ENCODE peak calls at places on chromosomes 2 and 18, in seven cellular contexts. K, L, J, G, D, R and Z are unnamed samples.

GRCh38 chr2:102801098-102801718 is 39.4 kb downstream of the TMEM182 start:
- DNase-seq in G (no peak), D (no peak), L (no peak), J (no peak), R (peak; percentile 42), K (peak; percentile 40), Z (peak; percentile 33)

GRCh38 chr18:24027156-24027555 is 12.6 kb downstream of the TTC39C start:
- DNase-seq in D (peak; percentile 59), J (no peak), K (no peak), L (no peak), R (no peak), G (peak; percentile 52), Z (no peak)

GRCh38 chr2:176098366-176099158 is 1.0 kb upstream of the HOXD12 start:
- DNase-seq in J (no peak), R (no peak), G (no peak), D (no peak), K (no peak), L (no peak), Z (peak; percentile 43)

GRCh38 chr18:46343456-46343855 is 239.3 kb downstream of the HAUS1 start:
- DNase-seq in J (no peak), R (no peak), K (no peak), G (no peak), D (no peak), L (no peak), Z (no peak)

GRCh38 chr18:8794133-8794986 is 89.0 kb downstream of the MTCL1 start:
- DNase-seq in D (no peak), K (peak; percentile 23), J (no peak), G (no peak), R (no peak), L (peak; percentile 66), Z (no peak)

GRCh38 chr2:130798472-130799221 is 38.1 kb upstream of the ARHGEF4 start:
- DNase-seq in D (no peak), R (peak; percentile 37), L (no peak), K (no peak), G (no peak), J (peak; percentile 74), Z (no peak)

GRCh38 chr2:26540977-26541376 is 63.1 kb upstream of the OTOF start:
- DNase-seq in K (no peak), D (no peak), L (no peak), G (no peak), R (no peak), J (no peak), Z (no peak)

GRCh38 chr2:235513984-235514626 is 20.3 kb downstream of the AGAP1 start:
- DNase-seq in K (no peak), G (no peak), R (no peak), J (no peak), D (no peak), L (no peak), Z (no peak)

GRCh38 chr2:173298536-173299097 is 56.1 kb upstream of the CDCA7 start:
- DNase-seq in K (peak; percentile 33), R (no peak), D (no peak), G (no peak), L (no peak), J (no peak), Z (no peak)

GRCh38 chr2:168439536-168439935 is 16.5 kb upstream of the CERS6 start:
- DNase-seq in L (peak; percentile 37), R (no peak), G (no peak), D (no peak), K (no peak), J (no peak), Z (peak; percentile 37)

GRCh38 chr18:10518595-10519273 is 7.1 kb upstream of the NAPG start:
- DNase-seq in J (peak; percentile 63), R (peak; percentile 43), G (peak; percentile 62), L (peak; percentile 56), K (no peak), D (peak; percentile 28), Z (no peak)

GRCh38 chr2:8169443-8169842 is 512.4 kb upstream of the ID2 start:
- DNase-seq in R (no peak), J (no peak), G (no peak), L (peak; percentile 58), K (no peak), D (no peak), Z (no peak)

GRCh38 chr2:172415759-172416158 is 11.6 kb upstream of the ITGA6 start:
- DNase-seq in K (no peak), G (no peak), R (no peak), L (no peak), J (no peak), D (no peak), Z (no peak)

GRCh38 chr18:51235011-51235789 is 37.7 kb upstream of the MEX3C start:
- DNase-seq in K (no peak), G (no peak), D (no peak), R (no peak), L (no peak), J (peak; percentile 16), Z (peak; percentile 39)

GRCh38 chr2:26687785-26688184 is 4.7 kb upstream of the KCNK3 start:
- DNase-seq in K (no peak), G (no peak), R (no peak), D (no peak), L (no peak), J (peak; percentile 24), Z (peak; percentile 16)

GRCh38 chr18:74493689-74494088 is 2.5 kb upstream of the CNDP2 start:
- DNase-seq in R (no peak), L (peak; percentile 54), J (peak; percentile 75), K (peak; percentile 35), G (no peak), D (no peak), Z (peak; percentile 15)

GRCh38 chr2:192195548-192196418 is 1.1 kb upstream of the TMEFF2 start:
- DNase-seq in L (peak; percentile 43), R (peak; percentile 14), K (no peak), J (peak; percentile 14), G (no peak), D (peak; percentile 13), Z (peak; percentile 66)

GRCh38 chr2:152542995-152543481 is 174.2 kb downstream of the PRPF40A start:
- DNase-seq in G (no peak), K (peak; percentile 41), J (peak; percentile 75), D (no peak), L (peak; percentile 93), R (no peak), Z (peak; percentile 83)
- H3K4me1 ChIP-seq in G (no peaks in the 10 kb centered on the region), K (peaks cover 20% of the 10 kb centered on the region), J (peaks cover 36% of the 10 kb centered on the region), D (peaks cover 57% of the 10 kb centered on the region), L (peaks cover 26% of the 10 kb centered on the region), R (peaks cover 18% of the 10 kb centered on the region), Z (peaks cover 21% of the 10 kb centered on the region)

GRCh38 chr2:126543081-126543480 is 112.9 kb upstream of the GYPC start:
- DNase-seq in R (no peak), K (no peak), G (no peak), J (no peak), D (no peak), L (no peak), Z (no peak)
- H3K27ac ChIP-seq in R (no peak overlapping the region), K (no peak overlapping the region), G (no peak overlapping the region), J (no peak overlapping the region), D (no peak overlapping the region), L (no peak overlapping the region), Z (no peak overlapping the region)

GRCh38 chr2:150188177-150188576 is 299.3 kb downstream of the RND3 start:
- DNase-seq in R (no peak), K (no peak), G (no peak), D (no peak), J (no peak), L (peak; percentile 64), Z (no peak)
- H3K4me1 ChIP-seq in R (no peaks in the 10 kb centered on the region), K (no peaks in the 10 kb centered on the region), G (no peaks in the 10 kb centered on the region), D (no peaks in the 10 kb centered on the region), J (no peaks in the 10 kb centered on the region), L (peaks cover 10% of the 10 kb centered on the region), Z (peaks cover 2% of the 10 kb centered on the region)

DNA sequence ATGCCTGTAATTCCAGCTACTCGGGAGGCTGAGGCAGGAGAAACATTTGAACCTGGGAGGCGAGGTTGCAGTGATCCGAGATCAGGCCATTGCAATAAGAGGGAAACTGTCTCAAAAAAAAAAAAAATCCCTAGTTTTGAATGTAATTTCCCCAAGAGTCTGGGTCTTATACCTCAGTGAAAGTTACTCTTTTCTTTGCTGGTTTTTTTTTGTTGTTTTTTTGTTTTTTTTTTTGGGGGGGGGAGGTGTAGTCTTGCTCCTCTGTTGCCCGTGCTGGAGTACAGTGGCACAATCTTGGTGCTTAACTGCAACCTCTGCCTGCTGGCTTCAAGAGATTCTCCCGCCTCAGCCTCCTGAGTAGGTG is 22.8 kb downstream of the EML4 start:
- DNase-seq in L (no peak), G (no peak), K (no peak), J (no peak), D (no peak), R (no peak), Z (no peak)
- H3K27ac ChIP-seq in L (no peak overlapping the region), G (no peak overlapping the region), K (no peak overlapping the region), J (peak overlapping the region; percentile 73), D (no peak overlapping the region), R (no peak overlapping the region), Z (no peak overlapping the region)

GRCh38 chr2:233081232-233081730 is 21.1 kb downstream of the INPP5D start:
- DNase-seq in R (no peak), K (no peak), L (no peak), D (no peak), G (no peak), J (no peak), Z (no peak)
- H3K4me1 ChIP-seq in R (peaks cover 63% of the 10 kb centered on the region), K (no peaks in the 10 kb centered on the region), L (peaks cover 40% of the 10 kb centered on the region), D (peaks cover 14% of the 10 kb centered on the region), G (no peaks in the 10 kb centered on the region), J (no peaks in the 10 kb centered on the region), Z (peaks cover 14% of the 10 kb centered on the region)

DNA sequence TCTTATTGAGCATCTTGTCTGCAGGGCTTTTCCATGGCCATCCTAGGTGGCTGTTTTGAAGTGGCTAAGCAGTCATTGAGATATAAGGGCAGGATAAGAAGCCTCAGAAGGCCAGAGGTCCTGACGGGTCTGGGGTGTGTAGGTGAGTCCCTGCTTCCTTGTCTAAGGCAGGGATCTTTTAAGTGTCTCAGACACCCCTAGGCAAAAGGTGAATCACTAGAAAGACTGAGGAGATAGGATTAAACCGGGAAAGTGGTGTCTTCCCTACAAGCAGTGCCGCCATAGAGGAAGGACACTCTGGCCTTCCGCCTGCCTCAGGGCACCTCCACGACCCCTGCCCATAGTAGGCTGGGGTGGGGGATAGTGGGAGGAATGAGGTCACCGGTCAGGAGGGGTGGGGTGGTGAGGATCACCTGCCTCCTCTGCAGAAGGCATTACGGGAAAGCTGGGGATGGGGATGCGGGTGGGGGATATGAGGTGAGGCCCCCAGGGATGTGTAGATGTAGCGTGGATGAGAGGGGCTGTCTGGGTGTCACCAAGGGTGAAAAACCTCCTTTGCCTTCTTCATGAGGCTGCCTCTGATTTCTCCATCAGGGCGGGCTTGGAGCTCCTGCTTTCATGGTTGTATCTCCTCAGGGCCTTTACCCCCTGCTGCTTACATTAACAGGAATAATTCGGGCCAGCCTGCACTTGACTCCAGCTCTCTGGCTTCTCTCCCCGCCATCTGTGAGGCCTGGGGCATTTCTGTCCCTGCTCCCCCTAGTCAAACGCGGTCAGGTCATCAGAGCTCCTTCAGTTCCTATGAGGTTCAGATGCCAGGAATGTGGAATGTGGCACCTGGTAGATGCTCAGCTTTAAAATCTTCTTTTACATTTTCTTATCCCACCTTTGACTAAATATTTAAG is 244.0 kb downstream of the DYSF start:
- DNase-seq in K (no peak), L (no peak), G (no peak), J (no peak), R (no peak), D (no peak), Z (peak; percentile 68)
- H3K27ac ChIP-seq in K (no peak overlapping the region), L (no peak overlapping the region), G (no peak overlapping the region), J (no peak overlapping the region), R (no peak overlapping the region), D (no peak overlapping the region), Z (no peak overlapping the region)